ENCODE peak calls at places on chromosomes 7 and 10, in ten cellular contexts. One of them, this sample, is unnamed.

GRCh38 chr7:55563596-55564325 is 8.5 kb downstream of the VOPP1 start:
- DNase-seq in transverse colon: no peak
- DNase-seq in IMR-90: no peak
- DNase-seq in astrocyte of the cerebellum: no peak
- DNase-seq in nephron progenitor cell: no peak
- DNase-seq in cardiac fibroblast: no peak
- DNase-seq in tibial nerve: no peak
- DNase-seq in AG10803: no peak
- DNase-seq in neural crest cell: no peak
- DNase-seq in mammary epithelial cell: peak
- DNase-seq in this sample: no peak

GRCh38 chr7:25083201-25083600 is 41.9 kb downstream of the CYCS start:
- DNase-seq in transverse colon: no peak
- DNase-seq in IMR-90: peak
- DNase-seq in astrocyte of the cerebellum: no peak
- DNase-seq in nephron progenitor cell: no peak
- DNase-seq in cardiac fibroblast: no peak
- DNase-seq in tibial nerve: no peak
- DNase-seq in AG10803: no peak
- DNase-seq in neural crest cell: no peak
- DNase-seq in mammary epithelial cell: peak
- DNase-seq in this sample: no peak

GRCh38 chr10:89633484-89633883 is 11.6 kb downstream of the PANK1 start:
- DNase-seq in transverse colon: no peak
- DNase-seq in IMR-90: peak
- DNase-seq in astrocyte of the cerebellum: peak
- DNase-seq in nephron progenitor cell: no peak
- DNase-seq in cardiac fibroblast: peak
- DNase-seq in tibial nerve: no peak
- DNase-seq in AG10803: peak
- DNase-seq in neural crest cell: no peak
- DNase-seq in mammary epithelial cell: peak
- DNase-seq in this sample: no peak

GRCh38 chr10:36489181-36489927 is 636.0 kb upstream of the ANKRD30A start:
- DNase-seq in transverse colon: no peak
- DNase-seq in IMR-90: peak
- DNase-seq in astrocyte of the cerebellum: no peak
- DNase-seq in nephron progenitor cell: no peak
- DNase-seq in cardiac fibroblast: peak
- DNase-seq in tibial nerve: no peak
- DNase-seq in AG10803: no peak
- DNase-seq in neural crest cell: no peak
- DNase-seq in mammary epithelial cell: no peak
- DNase-seq in this sample: no peak

GRCh38 chr10:109698121-109698520 is 225.2 kb downstream of the XPNPEP1 start:
- DNase-seq in transverse colon: no peak
- DNase-seq in IMR-90: no peak
- DNase-seq in astrocyte of the cerebellum: no peak
- DNase-seq in nephron progenitor cell: no peak
- DNase-seq in cardiac fibroblast: no peak
- DNase-seq in tibial nerve: peak
- DNase-seq in AG10803: no peak
- DNase-seq in neural crest cell: no peak
- DNase-seq in mammary epithelial cell: no peak
- DNase-seq in this sample: no peak

GRCh38 chr10:3527144-3527543 is 257.9 kb downstream of the KLF6 start:
- DNase-seq in transverse colon: no peak
- DNase-seq in IMR-90: peak
- DNase-seq in astrocyte of the cerebellum: peak
- DNase-seq in nephron progenitor cell: no peak
- DNase-seq in cardiac fibroblast: peak
- DNase-seq in tibial nerve: no peak
- DNase-seq in AG10803: peak
- DNase-seq in neural crest cell: no peak
- DNase-seq in mammary epithelial cell: no peak
- DNase-seq in this sample: no peak

GRCh38 chr10:72321248-72322029 is 33.3 kb downstream of the DNAJB12 start:
- DNase-seq in transverse colon: no peak
- DNase-seq in IMR-90: no peak
- DNase-seq in astrocyte of the cerebellum: no peak
- DNase-seq in nephron progenitor cell: no peak
- DNase-seq in cardiac fibroblast: no peak
- DNase-seq in tibial nerve: no peak
- DNase-seq in AG10803: no peak
- DNase-seq in neural crest cell: no peak
- DNase-seq in mammary epithelial cell: no peak
- DNase-seq in this sample: no peak

GRCh38 chr10:22463255-22463654 is 118.0 kb downstream of the SPAG6 start:
- DNase-seq in transverse colon: no peak
- DNase-seq in IMR-90: no peak
- DNase-seq in astrocyte of the cerebellum: no peak
- DNase-seq in nephron progenitor cell: no peak
- DNase-seq in cardiac fibroblast: no peak
- DNase-seq in tibial nerve: no peak
- DNase-seq in AG10803: no peak
- DNase-seq in neural crest cell: no peak
- DNase-seq in mammary epithelial cell: no peak
- DNase-seq in this sample: no peak

GRCh38 chr7:16644987-16645592 is 464 bp downstream of the ANKMY2 start:
- DNase-seq in transverse colon: peak
- DNase-seq in IMR-90: no peak
- DNase-seq in astrocyte of the cerebellum: no peak
- DNase-seq in nephron progenitor cell: peak
- DNase-seq in cardiac fibroblast: peak
- DNase-seq in tibial nerve: peak
- DNase-seq in AG10803: peak
- DNase-seq in neural crest cell: peak
- DNase-seq in mammary epithelial cell: no peak
- DNase-seq in this sample: peak

GRCh38 chr7:128005117-128005516 is 26.1 kb downstream of the LRRC4 start:
- DNase-seq in transverse colon: no peak
- DNase-seq in IMR-90: no peak
- DNase-seq in astrocyte of the cerebellum: no peak
- DNase-seq in nephron progenitor cell: no peak
- DNase-seq in cardiac fibroblast: no peak
- DNase-seq in tibial nerve: no peak
- DNase-seq in AG10803: no peak
- DNase-seq in neural crest cell: no peak
- DNase-seq in mammary epithelial cell: no peak
- DNase-seq in this sample: no peak

GRCh38 chr10:121237718-121238117 is 360.5 kb downstream of the FGFR2 start:
- DNase-seq in transverse colon: no peak
- DNase-seq in IMR-90: no peak
- DNase-seq in astrocyte of the cerebellum: no peak
- DNase-seq in nephron progenitor cell: no peak
- DNase-seq in cardiac fibroblast: no peak
- DNase-seq in tibial nerve: no peak
- DNase-seq in AG10803: no peak
- DNase-seq in neural crest cell: no peak
- DNase-seq in mammary epithelial cell: no peak
- DNase-seq in this sample: no peak
- TF ChIP-seq CTCF in transverse colon: no peak
- TF ChIP-seq CTCF in IMR-90: no peak
- TF ChIP-seq CTCF in astrocyte of the cerebellum: no peak
- TF ChIP-seq CTCF in nephron progenitor cell: no peak
- TF ChIP-seq CTCF in cardiac fibroblast: no peak
- TF ChIP-seq CTCF in tibial nerve: no peak
- TF ChIP-seq CTCF in AG10803: peak
- TF ChIP-seq CTCF in neural crest cell: peak
- TF ChIP-seq CTCF in mammary epithelial cell: peak
- TF ChIP-seq CTCF in this sample: no peak

GRCh38 chr7:32153006-32153405 is 82.8 kb upstream of the PDE1C start:
- DNase-seq in transverse colon: no peak
- DNase-seq in IMR-90: no peak
- DNase-seq in astrocyte of the cerebellum: no peak
- DNase-seq in nephron progenitor cell: no peak
- DNase-seq in cardiac fibroblast: no peak
- DNase-seq in tibial nerve: no peak
- DNase-seq in AG10803: no peak
- DNase-seq in neural crest cell: no peak
- DNase-seq in mammary epithelial cell: no peak
- DNase-seq in this sample: no peak
- TF ChIP-seq CTCF in transverse colon: no peak
- TF ChIP-seq CTCF in IMR-90: no peak
- TF ChIP-seq CTCF in astrocyte of the cerebellum: no peak
- TF ChIP-seq CTCF in nephron progenitor cell: no peak
- TF ChIP-seq CTCF in cardiac fibroblast: no peak
- TF ChIP-seq CTCF in tibial nerve: no peak
- TF ChIP-seq CTCF in AG10803: no peak
- TF ChIP-seq CTCF in neural crest cell: no peak
- TF ChIP-seq CTCF in mammary epithelial cell: no peak
- TF ChIP-seq CTCF in this sample: no peak

DNA sequence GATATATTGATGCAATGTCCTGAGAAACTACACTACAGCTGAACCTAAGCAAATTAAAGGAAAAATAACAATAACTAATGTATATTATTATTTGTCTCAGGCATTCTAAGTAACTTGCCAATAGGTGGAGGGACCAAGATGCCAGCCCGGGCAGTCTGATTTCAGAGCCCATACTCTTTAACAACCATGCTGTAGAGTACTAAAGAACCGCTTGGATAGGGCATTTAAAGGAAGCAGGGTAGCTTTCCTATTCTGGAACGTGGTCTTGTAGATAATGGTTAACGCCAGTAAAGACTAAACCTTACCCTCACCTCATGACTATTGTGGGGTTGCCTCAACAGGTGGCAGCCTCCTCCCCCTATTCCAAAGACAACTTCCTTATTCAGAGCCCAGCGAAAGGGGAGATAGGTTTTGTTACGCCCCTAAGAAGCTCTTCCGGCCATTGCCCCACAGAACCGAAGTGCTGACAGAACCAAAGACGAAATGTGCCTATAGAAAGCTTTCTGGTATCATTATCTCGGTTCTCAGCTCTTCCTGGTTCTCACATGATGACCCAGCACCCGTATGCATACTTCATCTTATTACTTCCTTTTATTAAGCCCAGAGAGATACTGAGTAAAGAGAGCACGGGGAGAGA is 707 bp upstream of the C1GALT1 start:
- DNase-seq in transverse colon: peak
- DNase-seq in IMR-90: peak
- DNase-seq in astrocyte of the cerebellum: no peak
- DNase-seq in nephron progenitor cell: peak
- DNase-seq in cardiac fibroblast: peak
- DNase-seq in tibial nerve: no peak
- DNase-seq in AG10803: peak
- DNase-seq in neural crest cell: no peak
- DNase-seq in mammary epithelial cell: no peak
- DNase-seq in this sample: no peak
- TF ChIP-seq CTCF in transverse colon: no peak
- TF ChIP-seq CTCF in IMR-90: no peak
- TF ChIP-seq CTCF in astrocyte of the cerebellum: no peak
- TF ChIP-seq CTCF in nephron progenitor cell: no peak
- TF ChIP-seq CTCF in cardiac fibroblast: no peak
- TF ChIP-seq CTCF in tibial nerve: no peak
- TF ChIP-seq CTCF in AG10803: no peak
- TF ChIP-seq CTCF in neural crest cell: no peak
- TF ChIP-seq CTCF in mammary epithelial cell: peak
- TF ChIP-seq CTCF in this sample: no peak

GRCh38 chr7:158407581-158408331 is 179.9 kb downstream of the PTPRN2 start:
- DNase-seq in transverse colon: no peak
- DNase-seq in IMR-90: no peak
- DNase-seq in astrocyte of the cerebellum: peak
- DNase-seq in nephron progenitor cell: no peak
- DNase-seq in cardiac fibroblast: peak
- DNase-seq in tibial nerve: no peak
- DNase-seq in AG10803: peak
- DNase-seq in neural crest cell: no peak
- DNase-seq in mammary epithelial cell: peak
- DNase-seq in this sample: no peak
- TF ChIP-seq CTCF in transverse colon: peak
- TF ChIP-seq CTCF in IMR-90: no peak
- TF ChIP-seq CTCF in astrocyte of the cerebellum: peak
- TF ChIP-seq CTCF in nephron progenitor cell: peak
- TF ChIP-seq CTCF in cardiac fibroblast: no peak
- TF ChIP-seq CTCF in tibial nerve: peak
- TF ChIP-seq CTCF in AG10803: no peak
- TF ChIP-seq CTCF in neural crest cell: peak
- TF ChIP-seq CTCF in mammary epithelial cell: peak
- TF ChIP-seq CTCF in this sample: no peak

GRCh38 chr7:78090616-78091015 is 292.0 kb downstream of the PHTF2 start:
- DNase-seq in transverse colon: no peak
- DNase-seq in IMR-90: peak
- DNase-seq in astrocyte of the cerebellum: no peak
- DNase-seq in nephron progenitor cell: no peak
- DNase-seq in cardiac fibroblast: peak
- DNase-seq in tibial nerve: no peak
- DNase-seq in AG10803: peak
- DNase-seq in neural crest cell: no peak
- DNase-seq in mammary epithelial cell: no peak
- DNase-seq in this sample: no peak
- TF ChIP-seq CTCF in transverse colon: no peak
- TF ChIP-seq CTCF in IMR-90: no peak
- TF ChIP-seq CTCF in astrocyte of the cerebellum: peak
- TF ChIP-seq CTCF in nephron progenitor cell: no peak
- TF ChIP-seq CTCF in cardiac fibroblast: peak
- TF ChIP-seq CTCF in tibial nerve: no peak
- TF ChIP-seq CTCF in AG10803: peak
- TF ChIP-seq CTCF in neural crest cell: no peak
- TF ChIP-seq CTCF in mammary epithelial cell: peak
- TF ChIP-seq CTCF in this sample: no peak

GRCh38 chr10:97099868-97100267 is 85.9 kb downstream of the SLIT1 start:
- DNase-seq in transverse colon: no peak
- DNase-seq in IMR-90: no peak
- DNase-seq in astrocyte of the cerebellum: no peak
- DNase-seq in nephron progenitor cell: no peak
- DNase-seq in cardiac fibroblast: no peak
- DNase-seq in tibial nerve: no peak
- DNase-seq in AG10803: no peak
- DNase-seq in neural crest cell: no peak
- DNase-seq in mammary epithelial cell: no peak
- DNase-seq in this sample: no peak

GRCh38 chr10:97102441-97102840 is 83.3 kb downstream of the SLIT1 start:
- DNase-seq in transverse colon: no peak
- DNase-seq in IMR-90: no peak
- DNase-seq in astrocyte of the cerebellum: no peak
- DNase-seq in nephron progenitor cell: no peak
- DNase-seq in cardiac fibroblast: no peak
- DNase-seq in tibial nerve: no peak
- DNase-seq in AG10803: no peak
- DNase-seq in neural crest cell: no peak
- DNase-seq in mammary epithelial cell: no peak
- DNase-seq in this sample: no peak

GRCh38 chr10:97100657-97101056 is 85.1 kb downstream of the SLIT1 start:
- DNase-seq in transverse colon: no peak
- DNase-seq in IMR-90: no peak
- DNase-seq in astrocyte of the cerebellum: no peak
- DNase-seq in nephron progenitor cell: no peak
- DNase-seq in cardiac fibroblast: no peak
- DNase-seq in tibial nerve: no peak
- DNase-seq in AG10803: no peak
- DNase-seq in neural crest cell: no peak
- DNase-seq in mammary epithelial cell: no peak
- DNase-seq in this sample: no peak

GRCh38 chr10:97099089-97099488 is 86.7 kb downstream of the SLIT1 start:
- DNase-seq in transverse colon: no peak
- DNase-seq in IMR-90: no peak
- DNase-seq in astrocyte of the cerebellum: no peak
- DNase-seq in nephron progenitor cell: no peak
- DNase-seq in cardiac fibroblast: no peak
- DNase-seq in tibial nerve: no peak
- DNase-seq in AG10803: no peak
- DNase-seq in neural crest cell: no peak
- DNase-seq in mammary epithelial cell: no peak
- DNase-seq in this sample: no peak

GRCh38 chr10:97101166-97101940 is 84.4 kb downstream of the SLIT1 start:
- DNase-seq in transverse colon: no peak
- DNase-seq in IMR-90: no peak
- DNase-seq in astrocyte of the cerebellum: no peak
- DNase-seq in nephron progenitor cell: no peak
- DNase-seq in cardiac fibroblast: no peak
- DNase-seq in tibial nerve: no peak
- DNase-seq in AG10803: no peak
- DNase-seq in neural crest cell: no peak
- DNase-seq in mammary epithelial cell: no peak
- DNase-seq in this sample: no peak
- TF ChIP-seq CTCF in transverse colon: no peak
- TF ChIP-seq CTCF in IMR-90: no peak
- TF ChIP-seq CTCF in astrocyte of the cerebellum: no peak
- TF ChIP-seq CTCF in nephron progenitor cell: no peak
- TF ChIP-seq CTCF in cardiac fibroblast: no peak
- TF ChIP-seq CTCF in tibial nerve: no peak
- TF ChIP-seq CTCF in AG10803: no peak
- TF ChIP-seq CTCF in neural crest cell: peak
- TF ChIP-seq CTCF in mammary epithelial cell: no peak
- TF ChIP-seq CTCF in this sample: no peak